ENCODE peak calls at places on chromosomes 5 and 9, in four cellular contexts. One of them, this sample, is unnamed. For H3K4me1, the result is how much of the 10 kb centered on the place peaks cover.

GRCh38 chr9:109052416-109052815 is 39.1 kb upstream of the CTNNAL1 start:
- DNase-seq in esophagus squamous epithelium: no peak
- DNase-seq in sigmoid colon: no peak
- DNase-seq in adrenal gland: no peak
- DNase-seq in this sample: no peak

GRCh38 chr9:130451509-130452388 is 7.0 kb downstream of the ASS1 start:
- DNase-seq in esophagus squamous epithelium: no peak
- DNase-seq in sigmoid colon: peak
- DNase-seq in adrenal gland: peak
- DNase-seq in this sample: peak

GRCh38 chr9:135526730-135527571 is 5.7 kb downstream of the LCN1 start:
- DNase-seq in esophagus squamous epithelium: no peak
- DNase-seq in adrenal gland: no peak
- DNase-seq in sigmoid colon: peak
- DNase-seq in this sample: no peak

GRCh38 chr9:86945868-86946711 is 1.2 kb downstream of the GAS1 start:
- DNase-seq in esophagus squamous epithelium: peak
- DNase-seq in adrenal gland: peak
- DNase-seq in sigmoid colon: peak
- DNase-seq in this sample: peak

GRCh38 chr5:172477466-172477865 is 23.1 kb upstream of the SH3PXD2B start:
- DNase-seq in adrenal gland: no peak
- DNase-seq in sigmoid colon: peak
- DNase-seq in esophagus squamous epithelium: no peak
- DNase-seq in this sample: no peak

GRCh38 chr9:109254317-109254716 is 66.5 kb downstream of the EPB41L4B start:
- DNase-seq in adrenal gland: no peak
- DNase-seq in esophagus squamous epithelium: no peak
- DNase-seq in sigmoid colon: no peak
- DNase-seq in this sample: no peak

GRCh38 chr5:143219696-143220095 is 183.8 kb downstream of the NR3C1 start:
- DNase-seq in adrenal gland: peak
- DNase-seq in sigmoid colon: no peak
- DNase-seq in esophagus squamous epithelium: no peak
- DNase-seq in this sample: no peak

GRCh38 chr5:92703991-92704390 is 877.0 kb downstream of the NR2F1-AS1 start:
- DNase-seq in esophagus squamous epithelium: no peak
- DNase-seq in adrenal gland: no peak
- DNase-seq in sigmoid colon: no peak
- DNase-seq in this sample: no peak

GRCh38 chr9:75462866-75463265 is 374.6 kb downstream of the OSTF1 start:
- DNase-seq in sigmoid colon: no peak
- DNase-seq in esophagus squamous epithelium: no peak
- DNase-seq in adrenal gland: no peak
- DNase-seq in this sample: no peak

GRCh38 chr5:96114736-96115466 is 153.2 kb upstream of the ELL2 start:
- DNase-seq in sigmoid colon: no peak
- DNase-seq in adrenal gland: no peak
- DNase-seq in esophagus squamous epithelium: no peak
- DNase-seq in this sample: no peak

GRCh38 chr5:142866563-142867275 is 96.5 kb downstream of the ARHGAP26 start:
- DNase-seq in adrenal gland: peak
- DNase-seq in esophagus squamous epithelium: no peak
- DNase-seq in sigmoid colon: no peak
- DNase-seq in this sample: no peak

GRCh38 chr9:73133921-73134407 is 17.7 kb upstream of the ANXA1 start:
- DNase-seq in esophagus squamous epithelium: no peak
- DNase-seq in adrenal gland: no peak
- DNase-seq in sigmoid colon: no peak
- DNase-seq in this sample: no peak

GRCh38 chr9:136010615-136011341 is 49.6 kb upstream of the UBAC1 start:
- DNase-seq in adrenal gland: no peak
- DNase-seq in esophagus squamous epithelium: no peak
- DNase-seq in sigmoid colon: peak
- DNase-seq in this sample: no peak

GRCh38 chr5:105146867-105147266 is 1584.3 kb upstream of the NUDT12 start:
- DNase-seq in adrenal gland: no peak
- DNase-seq in sigmoid colon: no peak
- DNase-seq in esophagus squamous epithelium: no peak
- DNase-seq in this sample: no peak

GRCh38 chr5:58980890-58981289 is 398.0 kb downstream of the RAB3C start:
- DNase-seq in esophagus squamous epithelium: no peak
- DNase-seq in adrenal gland: no peak
- DNase-seq in sigmoid colon: no peak
- DNase-seq in this sample: no peak

GRCh38 chr9:97395745-97396144 is 16.2 kb upstream of the TDRD7 start:
- DNase-seq in sigmoid colon: no peak
- DNase-seq in esophagus squamous epithelium: no peak
- DNase-seq in adrenal gland: no peak
- DNase-seq in this sample: no peak
- TF ChIP-seq POLR2A in sigmoid colon: no peak
- TF ChIP-seq POLR2A in esophagus squamous epithelium: no peak
- TF ChIP-seq POLR2A in adrenal gland: no peak
- TF ChIP-seq POLR2A in this sample: no peak

GRCh38 chr5:78890663-78891379 is 94.3 kb downstream of the ARSB start:
- DNase-seq in esophagus squamous epithelium: no peak
- DNase-seq in adrenal gland: no peak
- DNase-seq in sigmoid colon: no peak
- DNase-seq in this sample: no peak
- H3K4me1 ChIP-seq in esophagus squamous epithelium: under half
- H3K4me1 ChIP-seq in adrenal gland: under half
- H3K4me1 ChIP-seq in sigmoid colon: under half
- H3K4me1 ChIP-seq in this sample: under half

GRCh38 chr9:133458643-133459312 is 1.0 kb upstream of the CACFD1 start:
- DNase-seq in sigmoid colon: no peak
- DNase-seq in esophagus squamous epithelium: no peak
- DNase-seq in adrenal gland: peak
- DNase-seq in this sample: no peak

GRCh38 chr9:133457748-133458147 is 2.0 kb upstream of the CACFD1 start:
- DNase-seq in sigmoid colon: no peak
- DNase-seq in adrenal gland: no peak
- DNase-seq in esophagus squamous epithelium: no peak
- DNase-seq in this sample: no peak

GRCh38 chr9:133460405-133461175 is 812 bp downstream of the CACFD1 start:
- DNase-seq in esophagus squamous epithelium: no peak
- DNase-seq in sigmoid colon: peak
- DNase-seq in adrenal gland: peak
- DNase-seq in this sample: peak

GRCh38 chr9:133461975-133462374 is 2.2 kb downstream of the CACFD1 start:
- DNase-seq in esophagus squamous epithelium: no peak
- DNase-seq in adrenal gland: no peak
- DNase-seq in sigmoid colon: no peak
- DNase-seq in this sample: no peak

GRCh38 chr9:133459476-133460404 is at the start of gene CACFD1:
- DNase-seq in adrenal gland: peak
- DNase-seq in sigmoid colon: peak
- DNase-seq in esophagus squamous epithelium: peak
- DNase-seq in this sample: peak
- TF ChIP-seq POLR2A in adrenal gland: peak
- TF ChIP-seq POLR2A in sigmoid colon: peak
- TF ChIP-seq POLR2A in esophagus squamous epithelium: peak
- TF ChIP-seq POLR2A in this sample: peak

GRCh38 chr5:100889896-100890295 is 13.2 kb downstream of the ST8SIA4 start:
- DNase-seq in esophagus squamous epithelium: no peak
- DNase-seq in sigmoid colon: no peak
- DNase-seq in adrenal gland: no peak
- DNase-seq in this sample: no peak
- H3K4me1 ChIP-seq in esophagus squamous epithelium: under half
- H3K4me1 ChIP-seq in sigmoid colon: under half
- H3K4me1 ChIP-seq in adrenal gland: under half
- H3K4me1 ChIP-seq in this sample: under half

GRCh38 chr9:96418920-96419690 is 935 bp upstream of the ZNF367 start:
- DNase-seq in adrenal gland: peak
- DNase-seq in esophagus squamous epithelium: no peak
- DNase-seq in sigmoid colon: peak
- DNase-seq in this sample: peak

GRCh38 chr9:96417610-96418073 is 528 bp downstream of the ZNF367 start:
- DNase-seq in adrenal gland: peak
- DNase-seq in sigmoid colon: peak
- DNase-seq in esophagus squamous epithelium: no peak
- DNase-seq in this sample: peak

GRCh38 chr9:96419691-96419969 is 1.5 kb upstream of the ZNF367 start:
- DNase-seq in sigmoid colon: no peak
- DNase-seq in adrenal gland: no peak
- DNase-seq in esophagus squamous epithelium: no peak
- DNase-seq in this sample: no peak

GRCh38 chr9:96417051-96417586 is 1.1 kb downstream of the ZNF367 start:
- DNase-seq in sigmoid colon: peak
- DNase-seq in adrenal gland: peak
- DNase-seq in esophagus squamous epithelium: peak
- DNase-seq in this sample: peak

GRCh38 chr9:96418074-96418919 is at the start of gene ZNF367:
- DNase-seq in sigmoid colon: peak
- DNase-seq in esophagus squamous epithelium: peak
- DNase-seq in adrenal gland: peak
- DNase-seq in this sample: peak
- TF ChIP-seq POLR2A in sigmoid colon: no peak
- TF ChIP-seq POLR2A in esophagus squamous epithelium: peak
- TF ChIP-seq POLR2A in adrenal gland: peak
- TF ChIP-seq POLR2A in this sample: peak

GRCh38 chr9:673966-674526 is 167.5 kb upstream of the DMRT1 start:
- DNase-seq in esophagus squamous epithelium: no peak
- DNase-seq in sigmoid colon: no peak
- DNase-seq in adrenal gland: no peak
- DNase-seq in this sample: no peak

GRCh38 chr9:673264-673965 is 168.1 kb upstream of the DMRT1 start:
- DNase-seq in sigmoid colon: no peak
- DNase-seq in esophagus squamous epithelium: no peak
- DNase-seq in adrenal gland: no peak
- DNase-seq in this sample: no peak

GRCh38 chr9:675697-676370 is 165.7 kb upstream of the DMRT1 start:
- DNase-seq in esophagus squamous epithelium: no peak
- DNase-seq in sigmoid colon: no peak
- DNase-seq in adrenal gland: no peak
- DNase-seq in this sample: no peak

GRCh38 chr9:671997-672396 is 169.5 kb upstream of the DMRT1 start:
- DNase-seq in esophagus squamous epithelium: no peak
- DNase-seq in sigmoid colon: no peak
- DNase-seq in adrenal gland: no peak
- DNase-seq in this sample: no peak

DNA sequence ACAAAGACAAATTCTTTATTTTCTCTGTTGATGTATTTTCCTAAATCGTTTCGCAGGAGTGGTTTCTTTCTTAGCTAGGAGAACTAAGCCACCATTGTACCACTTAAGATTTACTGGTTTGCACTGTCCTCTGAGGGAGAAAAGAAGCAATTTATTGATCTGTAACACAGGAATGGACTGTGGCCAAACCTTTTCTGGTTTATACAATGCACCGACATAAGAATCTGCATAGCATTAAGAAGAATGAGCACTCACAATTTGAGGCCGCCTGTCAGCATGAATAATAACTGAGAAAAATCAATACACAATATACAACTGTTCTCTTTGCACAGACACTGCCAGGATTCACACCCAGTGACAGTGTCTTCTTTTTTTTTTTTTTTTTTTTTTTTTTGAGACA is 168.7 kb upstream of the DMRT1 start:
- DNase-seq in esophagus squamous epithelium: no peak
- DNase-seq in sigmoid colon: no peak
- DNase-seq in adrenal gland: no peak
- DNase-seq in this sample: no peak
- H3K4me1 ChIP-seq in esophagus squamous epithelium: under half
- H3K4me1 ChIP-seq in sigmoid colon: under half
- H3K4me1 ChIP-seq in adrenal gland: under half
- H3K4me1 ChIP-seq in this sample: under half

DNA sequence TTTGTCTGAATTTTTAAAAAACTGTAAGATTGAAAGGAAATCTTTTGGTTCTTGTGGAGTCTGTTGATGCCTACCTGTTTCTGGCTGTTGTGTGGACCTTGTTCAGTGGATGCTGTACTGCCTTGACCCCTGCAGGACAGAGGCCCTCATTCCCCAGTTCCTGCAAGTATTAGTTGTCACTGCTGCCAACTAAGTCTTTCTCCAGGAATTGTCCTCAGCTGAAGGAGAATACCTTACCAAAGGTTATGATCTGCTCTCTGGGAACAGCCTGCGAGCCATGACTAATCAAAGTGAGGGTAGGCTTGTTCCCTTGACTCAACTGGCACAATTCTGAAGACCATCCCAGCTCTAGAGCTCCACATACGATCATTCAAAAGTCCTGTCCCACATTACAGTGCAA is 145.3 kb upstream of the FST start:
- DNase-seq in sigmoid colon: no peak
- DNase-seq in adrenal gland: no peak
- DNase-seq in esophagus squamous epithelium: no peak
- DNase-seq in this sample: no peak
- TF ChIP-seq POLR2A in sigmoid colon: no peak
- TF ChIP-seq POLR2A in adrenal gland: no peak
- TF ChIP-seq POLR2A in esophagus squamous epithelium: no peak
- TF ChIP-seq POLR2A in this sample: no peak

GRCh38 chr5:149550267-149550582 is 1.0 kb downstream of the CSNK1A1 start:
- DNase-seq in esophagus squamous epithelium: no peak
- DNase-seq in adrenal gland: peak
- DNase-seq in sigmoid colon: no peak
- DNase-seq in this sample: no peak
- H3K4me1 ChIP-seq in esophagus squamous epithelium: under half
- H3K4me1 ChIP-seq in adrenal gland: under half
- H3K4me1 ChIP-seq in sigmoid colon: under half
- H3K4me1 ChIP-seq in this sample: under half

This sample was measured in transverse colon.